ENCODE peak calls at places on chromosomes 1 and 21, in seven cellular contexts. K is CD8-positive, alpha-beta T cell; F is MCF 10A; O is ovary; V is suprapubic skin; A is spleen; J is GM20000. M is an unnamed sample.
A peak's percentile ranks its signal among the peaks of the same experiment; 100 is the strongest.

GRCh38 chr1:34696230-34696629 is 58.6 kb upstream of the GJB5 start:
- DNase-seq in K (no peak), F (peak; percentile 82), O (no peak), V (no peak), A (no peak), J (no peak), M (no peak)

GRCh38 chr1:246725191-246725590 is 982 bp downstream of the SCCPDH start:
- DNase-seq in K (no peak), F (no peak), O (no peak), V (no peak), A (no peak), J (peak; percentile 20), M (no peak)

GRCh38 chr1:246597340-246597739 is 31.1 kb downstream of the CNST start:
- DNase-seq in K (no peak), F (peak; percentile 56), O (no peak), V (peak; percentile 70), A (no peak), J (no peak), M (no peak)

GRCh38 chr1:178434899-178435298 is 61.9 kb downstream of the CLEC20A start:
- DNase-seq in K (no peak), F (no peak), O (no peak), V (no peak), A (no peak), J (no peak), M (no peak)

GRCh38 chr1:152757747-152758146 is at the start of gene KPRP:
- DNase-seq in K (no peak), F (no peak), O (no peak), V (no peak), A (no peak), J (no peak), M (no peak)

GRCh38 chr1:13605159-13605558 is 21.5 kb downstream of the PDPN start:
- DNase-seq in K (no peak), F (peak; percentile 94), O (no peak), V (no peak), A (no peak), J (no peak), M (no peak)

GRCh38 chr1:244963231-244963826 is 99.0 kb upstream of the HNRNPU start:
- DNase-seq in K (no peak), F (peak; percentile 29), O (no peak), V (no peak), A (no peak), J (no peak), M (no peak)

GRCh38 chr1:213675043-213675442 is 312.7 kb upstream of the PROX1 start:
- DNase-seq in K (no peak), F (no peak), O (no peak), V (no peak), A (no peak), J (no peak), M (no peak)

GRCh38 chr1:23588749-23589505 is 29.6 kb upstream of the ID3 start:
- DNase-seq in K (no peak), F (peak; percentile 72), O (no peak), V (no peak), A (no peak), J (no peak), M (no peak)

GRCh38 chr1:67429528-67430357 is 459 bp downstream of the SERBP1 start:
- DNase-seq in K (peak; percentile 27), F (peak; percentile 32), O (peak; percentile 22), V (peak; percentile 77), A (peak; percentile 89), J (no peak), M (no peak)

GRCh38 chr1:116194592-116194991 is 83.4 kb downstream of the MAB21L3 start:
- DNase-seq in K (no peak), F (peak; percentile 1), O (no peak), V (no peak), A (no peak), J (no peak), M (no peak)

GRCh38 chr1:25897754-25898153 is 8.5 kb downstream of the STMN1 start:
- DNase-seq in K (no peak), F (no peak), O (no peak), V (no peak), A (no peak), J (no peak), M (no peak)

GRCh38 chr1:91440845-91441244 is 36.2 kb upstream of the HFM1 start:
- DNase-seq in K (no peak), F (peak; percentile 32), O (no peak), V (no peak), A (no peak), J (no peak), M (no peak)

GRCh38 chr1:174965006-174965971 is 34.5 kb upstream of the CACYBP start:
- DNase-seq in K (peak; percentile 29), F (no peak), O (no peak), V (no peak), A (no peak), J (no peak), M (no peak)

GRCh38 chr1:168824418-168824817 is 95.4 kb upstream of the DPT start:
- DNase-seq in K (no peak), F (no peak), O (no peak), V (no peak), A (no peak), J (no peak), M (no peak)

GRCh38 chr1:246588322-246588721 is 22.1 kb downstream of the CNST start:
- DNase-seq in K (no peak), F (peak; percentile 80), O (no peak), V (no peak), A (no peak), J (no peak), M (no peak)

GRCh38 chr1:207024202-207025143 is 8.1 kb downstream of the C1orf116 start:
- DNase-seq in K (no peak), F (no peak), O (no peak), V (no peak), A (no peak), J (no peak), M (no peak)

GRCh38 chr1:96482615-96483014 is 239.0 kb upstream of the PTBP2 start:
- DNase-seq in K (no peak), F (no peak), O (no peak), V (no peak), A (no peak), J (no peak), M (no peak)

DNA sequence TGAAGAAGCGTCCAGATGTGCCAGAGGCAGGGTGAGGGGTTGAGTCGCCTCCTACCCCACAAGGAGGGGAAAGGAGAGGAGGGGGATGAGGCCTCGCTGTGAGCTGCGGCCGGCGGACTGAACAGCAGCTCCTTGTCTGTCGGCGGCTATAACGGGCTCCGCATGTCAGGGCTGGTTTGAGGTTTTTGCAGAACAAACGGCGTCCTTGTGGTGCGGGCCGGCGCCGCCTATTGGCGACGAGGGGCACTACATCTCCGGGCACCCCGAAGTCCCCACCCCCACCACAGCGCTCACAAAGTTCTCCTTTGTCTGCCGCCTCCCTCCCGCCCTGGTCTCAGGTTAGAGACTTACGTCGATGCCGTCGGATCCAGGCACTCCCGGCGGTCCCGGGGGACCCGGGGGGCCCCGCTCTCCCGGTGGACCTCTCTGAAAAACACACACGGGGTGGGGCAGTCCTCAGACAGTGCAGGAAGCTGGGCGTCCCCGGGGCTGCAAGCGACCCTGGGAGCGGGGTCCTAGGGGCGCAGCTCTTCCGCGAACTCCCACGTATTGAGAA is 1.8 kb downstream of the COL9A2 start:
- DNase-seq in K (peak; percentile 88), F (peak; percentile 74), O (peak; percentile 58), V (peak; percentile 82), A (peak; percentile 96), J (peak; percentile 90), M (no peak)
- TF ChIP-seq CTCF in K (peak; percentile 95), F (peak; percentile 92), O (peak; percentile 67), V (peak; percentile 98), A (peak; percentile 96), J (peak; percentile 80), M (peak; percentile 93)

GRCh38 chr1:201432814-201433213 is 11.3 kb upstream of the TNNI1 start:
- DNase-seq in K (no peak), F (no peak), O (no peak), V (no peak), A (no peak), J (no peak), M (no peak)

GRCh38 chr1:201434266-201434665 is 12.7 kb upstream of the TNNI1 start:
- DNase-seq in K (no peak), F (no peak), O (no peak), V (no peak), A (no peak), J (no peak), M (no peak)

GRCh38 chr1:201433609-201434008 is 12.1 kb upstream of the TNNI1 start:
- DNase-seq in K (no peak), F (no peak), O (no peak), V (no peak), A (no peak), J (no peak), M (no peak)

GRCh38 chr1:201436969-201437368 is 15.4 kb upstream of the TNNI1 start:
- DNase-seq in K (no peak), F (no peak), O (no peak), V (no peak), A (no peak), J (no peak), M (no peak)

DNA sequence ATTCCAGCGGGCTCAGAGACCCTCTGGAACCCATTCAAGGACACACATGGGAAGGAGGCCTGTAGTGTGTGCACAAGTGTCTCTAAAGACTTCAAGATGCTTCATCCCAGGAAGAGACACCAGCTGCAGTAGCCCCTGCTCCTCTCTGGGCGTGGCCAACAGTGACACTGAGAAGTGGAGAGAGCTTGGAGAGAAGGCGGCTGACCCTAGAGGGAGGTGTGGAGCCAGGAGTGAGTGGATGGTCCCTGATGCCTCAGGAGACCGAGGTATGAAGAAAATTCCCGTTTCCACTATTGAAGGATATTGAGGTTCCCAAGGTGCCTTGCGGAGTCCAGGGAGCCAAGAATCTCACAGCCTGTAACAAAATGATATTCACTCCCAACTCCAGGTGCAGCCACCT is 14.9 kb upstream of the TNNI1 start:
- DNase-seq in K (no peak), F (peak; percentile 38), O (no peak), V (no peak), A (no peak), J (no peak), M (no peak)
- TF ChIP-seq CTCF in K (no peak), F (no peak), O (no peak), V (no peak), A (no peak), J (peak; percentile 1), M (no peak)

GRCh38 chr1:110407260-110408210 is at the start of gene LAMTOR5:
- DNase-seq in K (peak; percentile 88), F (peak; percentile 90), O (peak; percentile 90), V (peak; percentile 97), A (peak; percentile 98), J (peak; percentile 88), M (peak; percentile 97)
- TF ChIP-seq CTCF in K (no peak), F (no peak), O (peak; percentile 49), V (no peak), A (no peak), J (no peak), M (peak; percentile 37)

GRCh38 chr21:39441502-39442475 is 3.8 kb downstream of the LCA5L start:
- DNase-seq in K (peak; percentile 25), F (peak; percentile 61), O (no peak), V (no peak), A (no peak), J (peak; percentile 61), M (no peak)

GRCh38 chr21:39447264-39447663 is 1.7 kb upstream of the LCA5L start:
- DNase-seq in K (no peak), F (no peak), O (no peak), V (no peak), A (no peak), J (no peak), M (no peak)

GRCh38 chr21:39451332-39452206 is at the start of gene SH3BGR:
- DNase-seq in K (no peak), F (peak; percentile 3), O (no peak), V (no peak), A (no peak), J (no peak), M (no peak)

GRCh38 chr21:39444406-39445145 is 1.0 kb downstream of the LCA5L start:
- DNase-seq in K (no peak), F (peak; percentile 13), O (no peak), V (no peak), A (no peak), J (no peak), M (no peak)

GRCh38 chr21:39445339-39446269 is at the start of gene LCA5L:
- DNase-seq in K (peak; percentile 92), F (peak; percentile 87), O (peak; percentile 87), V (peak; percentile 92), A (peak; percentile 97), J (peak; percentile 98), M (peak; percentile 94)
- TF ChIP-seq CTCF in K (no peak), F (no peak), O (peak; percentile 28), V (no peak), A (no peak), J (no peak), M (peak; percentile 66)

M was measured in chondrocyte.